ENCODE peak calls at places on chromosomes 4 and X, in eight cellular contexts. L is NCI-H1417 treated with DMSO at 0.1 percent for 48 hours; O is fibroblast of mammary gland; W is heart right ventricle; N is effector CD4-positive, alpha-beta T cell; X is left ventricle myocardium inferior; H is amniotic stem cell; C is epithelial cell of prostate. T is an unnamed sample.

GRCh38 chrX:153728951-153729631 is 4.4 kb downstream of the ABCD1 start:
- DNase-seq in L (no peak), O (no peak), W (no peak), N (no peak), X (no peak), H (no peak), C (no peak), T (no peak)

GRCh38 chrX:55710701-55711100 is 6.8 kb upstream of the RRAGB start:
- DNase-seq in L (no peak), O (peak), W (no peak), N (no peak), X (no peak), H (peak), C (peak), T (peak)

GRCh38 chr4:16684083-16684482 is 214.4 kb downstream of the LDB2 start:
- DNase-seq in L (no peak), O (peak), W (no peak), N (no peak), X (no peak), H (peak), C (no peak), T (no peak)

GRCh38 chr4:186808635-186809018 is 85.0 kb upstream of the FAT1 start:
- DNase-seq in L (no peak), O (peak), W (no peak), N (no peak), X (no peak), H (peak), C (peak), T (no peak)

GRCh38 chr4:106258145-106259045 is 57.6 kb downstream of the TBCK start:
- DNase-seq in L (no peak), O (peak), W (no peak), N (no peak), X (no peak), H (no peak), C (no peak), T (no peak)

GRCh38 chr4:4386736-4387392 is at the start of gene NSG1:
- DNase-seq in L (no peak), O (peak), W (peak), N (no peak), X (peak), H (no peak), C (peak), T (no peak)

GRCh38 chr4:140426610-140427103 is 791 bp downstream of the CLGN start:
- DNase-seq in L (peak), O (no peak), W (peak), N (no peak), X (peak), H (no peak), C (no peak), T (no peak)

GRCh38 chr4:185033950-185034349 is 15.7 kb downstream of the HELT start:
- DNase-seq in L (no peak), O (peak), W (no peak), N (no peak), X (no peak), H (no peak), C (no peak), T (no peak)

GRCh38 chr4:27702710-27703431 is 842.2 kb downstream of the STIM2 start:
- DNase-seq in L (peak), O (peak), W (no peak), N (no peak), X (no peak), H (no peak), C (no peak), T (no peak)

GRCh38 chrX:65635371-65635770 is 32.1 kb upstream of the MSN start:
- DNase-seq in L (no peak), O (no peak), W (no peak), N (no peak), X (peak), H (peak), C (no peak), T (no peak)

GRCh38 chr4:99462875-99463464 is 27.8 kb upstream of the ADH7 start:
- DNase-seq in L (no peak), O (peak), W (no peak), N (peak), X (peak), H (peak), C (no peak), T (peak)

GRCh38 chr4:55859711-55860110 is 6.3 kb downstream of the EXOC1 start:
- DNase-seq in L (no peak), O (no peak), W (no peak), N (no peak), X (no peak), H (no peak), C (no peak), T (no peak)

GRCh38 chr4:152014280-152014679 is 253.5 kb upstream of the GATB start:
- DNase-seq in L (no peak), O (no peak), W (no peak), N (no peak), X (no peak), H (no peak), C (no peak), T (no peak)

GRCh38 chr4:95729596-95729995 is 110.3 kb upstream of the PDHA2 start:
- DNase-seq in L (no peak), O (no peak), W (no peak), N (no peak), X (no peak), H (no peak), C (no peak), T (no peak)

GRCh38 chr4:39539026-39539690 is 11.9 kb upstream of the UGDH start:
- DNase-seq in L (no peak), O (no peak), W (no peak), N (no peak), X (no peak), H (peak), C (peak), T (no peak)

GRCh38 chrX:97672138-97672537 is 788.4 kb downstream of the RPA4 start:
- DNase-seq in L (peak), O (no peak), W (no peak), N (no peak), X (no peak), H (no peak), C (no peak), T (no peak)

GRCh38 chr4:85762204-85762884 is 287.4 kb downstream of the ARHGAP24 start:
- DNase-seq in L (no peak), O (peak), W (no peak), N (no peak), X (no peak), H (peak), C (no peak), T (peak)

GRCh38 chr4:3290889-3291321 is 1.9 kb upstream of the RGS12 start:
- DNase-seq in L (no peak), O (no peak), W (no peak), N (no peak), X (no peak), H (no peak), C (no peak), T (no peak)

GRCh38 chrX:9149831-9150230 is 115.9 kb upstream of the FAM9B start:
- DNase-seq in L (no peak), O (peak), W (no peak), N (no peak), X (no peak), H (no peak), C (no peak), T (no peak)

GRCh38 chrX:24294619-24295018 is 19.2 kb downstream of the SUPT20HL2 start:
- DNase-seq in L (no peak), O (peak), W (no peak), N (no peak), X (no peak), H (no peak), C (no peak), T (no peak)

GRCh38 chr4:74318270-74318669 is 10.0 kb downstream of the EPGN start:
- DNase-seq in L (no peak), O (no peak), W (no peak), N (no peak), X (no peak), H (no peak), C (no peak), T (no peak)

GRCh38 chrX:153726286-153727107 is 1.8 kb downstream of the ABCD1 start:
- DNase-seq in L (no peak), O (peak), W (peak), N (no peak), X (peak), H (no peak), C (no peak), T (no peak)

GRCh38 chrX:155070038-155070437 is 898 bp downstream of the CMC4 start:
- DNase-seq in L (no peak), O (peak), W (no peak), N (no peak), X (no peak), H (no peak), C (no peak), T (no peak)

GRCh38 chr4:139712882-139713281 is 47.3 kb downstream of the MGST2 start:
- DNase-seq in L (no peak), O (no peak), W (no peak), N (no peak), X (no peak), H (no peak), C (no peak), T (no peak)

GRCh38 chr4:185754961-185755360 is 57.0 kb downstream of the SORBS2 start:
- DNase-seq in L (no peak), O (no peak), W (no peak), N (no peak), X (no peak), H (no peak), C (no peak), T (no peak)

GRCh38 chr4:111066001-111066400 is 443.1 kb upstream of the PITX2 start:
- DNase-seq in L (no peak), O (peak), W (no peak), N (no peak), X (no peak), H (no peak), C (no peak), T (no peak)

GRCh38 chrX:14616876-14617275 is 87.5 kb downstream of the GLRA2 start:
- DNase-seq in L (no peak), O (peak), W (no peak), N (no peak), X (no peak), H (no peak), C (no peak), T (no peak)

GRCh38 chrX:149510386-149510785 is 5.3 kb upstream of the IDS start:
- DNase-seq in L (no peak), O (peak), W (no peak), N (no peak), X (no peak), H (no peak), C (no peak), T (no peak)

GRCh38 chr4:99404595-99405287 is 30.4 kb downstream of the ADH7 start:
- DNase-seq in L (no peak), O (peak), W (no peak), N (no peak), X (no peak), H (peak), C (peak), T (peak)

GRCh38 chr4:148834804-148835598 is 392.8 kb upstream of the NR3C2 start:
- DNase-seq in L (no peak), O (peak), W (no peak), N (no peak), X (no peak), H (no peak), C (peak), T (no peak)

GRCh38 chr4:113482325-113482724 is 279.2 kb downstream of the CAMK2D start:
- DNase-seq in L (no peak), O (no peak), W (no peak), N (no peak), X (no peak), H (no peak), C (no peak), T (no peak)

GRCh38 chr4:25177147-25177546 is 16.9 kb upstream of the SEPSECS start:
- DNase-seq in L (no peak), O (no peak), W (no peak), N (no peak), X (no peak), H (no peak), C (no peak), T (no peak)

GRCh38 chrX:22650691-22651090 is 349.1 kb upstream of the DDX53 start:
- DNase-seq in L (no peak), O (no peak), W (peak), N (no peak), X (peak), H (no peak), C (no peak), T (no peak)

GRCh38 chr4:77473509-77473908 is 132.1 kb upstream of the CXCL13 start:
- DNase-seq in L (no peak), O (peak), W (no peak), N (no peak), X (no peak), H (no peak), C (no peak), T (no peak)

GRCh38 chrX:25002658-25003015 is 13.1 kb downstream of the ARX start:
- DNase-seq in L (no peak), O (no peak), W (no peak), N (no peak), X (no peak), H (no peak), C (no peak), T (no peak)

GRCh38 chrX:65926095-65927019 is 113.5 kb downstream of the VSIG4 start:
- DNase-seq in L (no peak), O (no peak), W (no peak), N (peak), X (no peak), H (no peak), C (no peak), T (no peak)